ENCODE peak calls at places on chromosomes 11 and 22, in ten cellular contexts. One of them, this sample, is unnamed.

GRCh38 chr11:126333142-126333541 is 22.3 kb upstream of the ST3GAL4 start:
- DNase-seq in endodermal cell: no peak
- DNase-seq in mammary epithelial cell: no peak
- DNase-seq in GM12865: no peak
- DNase-seq in cardiac fibroblast: no peak
- DNase-seq in lower leg skin: no peak
- DNase-seq in EH: no peak
- DNase-seq in HEK293T: no peak
- DNase-seq in head of caudate nucleus: no peak
- DNase-seq in astrocyte of the cerebellum: no peak
- DNase-seq in this sample: no peak

GRCh38 chr11:106399075-106399500 is 321.6 kb downstream of the AASDHPPT start:
- DNase-seq in lower leg skin: peak
- DNase-seq in astrocyte of the cerebellum: peak
- DNase-seq in HEK293T: no peak
- DNase-seq in head of caudate nucleus: no peak
- DNase-seq in EH: peak
- DNase-seq in endodermal cell: no peak
- DNase-seq in GM12865: no peak
- DNase-seq in mammary epithelial cell: peak
- DNase-seq in cardiac fibroblast: peak
- DNase-seq in this sample: no peak

GRCh38 chr11:60925685-60926267 is 1.5 kb downstream of the TMEM132A start:
- DNase-seq in EH: peak
- DNase-seq in mammary epithelial cell: peak
- DNase-seq in astrocyte of the cerebellum: no peak
- DNase-seq in cardiac fibroblast: no peak
- DNase-seq in GM12865: no peak
- DNase-seq in lower leg skin: no peak
- DNase-seq in HEK293T: no peak
- DNase-seq in endodermal cell: no peak
- DNase-seq in head of caudate nucleus: no peak
- DNase-seq in this sample: no peak

GRCh38 chr22:39087881-39088687 is 9.0 kb upstream of the APOBEC3H start:
- DNase-seq in endodermal cell: peak
- DNase-seq in head of caudate nucleus: no peak
- DNase-seq in mammary epithelial cell: no peak
- DNase-seq in HEK293T: no peak
- DNase-seq in astrocyte of the cerebellum: no peak
- DNase-seq in EH: no peak
- DNase-seq in cardiac fibroblast: no peak
- DNase-seq in lower leg skin: no peak
- DNase-seq in GM12865: no peak
- DNase-seq in this sample: no peak

GRCh38 chr11:104433751-104434150 is 269.8 kb upstream of the PDGFD start:
- DNase-seq in lower leg skin: no peak
- DNase-seq in HEK293T: no peak
- DNase-seq in endodermal cell: no peak
- DNase-seq in head of caudate nucleus: no peak
- DNase-seq in cardiac fibroblast: peak
- DNase-seq in GM12865: no peak
- DNase-seq in mammary epithelial cell: no peak
- DNase-seq in astrocyte of the cerebellum: no peak
- DNase-seq in EH: no peak
- DNase-seq in this sample: no peak

GRCh38 chr11:22337571-22338464 is at the start of gene SLC17A6:
- DNase-seq in astrocyte of the cerebellum: peak
- DNase-seq in head of caudate nucleus: no peak
- DNase-seq in mammary epithelial cell: peak
- DNase-seq in GM12865: peak
- DNase-seq in lower leg skin: no peak
- DNase-seq in endodermal cell: peak
- DNase-seq in HEK293T: peak
- DNase-seq in EH: peak
- DNase-seq in cardiac fibroblast: peak
- DNase-seq in this sample: no peak

GRCh38 chr11:64754919-64755662 is 4.7 kb downstream of the PYGM start:
- DNase-seq in lower leg skin: no peak
- DNase-seq in cardiac fibroblast: no peak
- DNase-seq in endodermal cell: no peak
- DNase-seq in mammary epithelial cell: no peak
- DNase-seq in GM12865: no peak
- DNase-seq in astrocyte of the cerebellum: no peak
- DNase-seq in HEK293T: no peak
- DNase-seq in EH: no peak
- DNase-seq in head of caudate nucleus: no peak
- DNase-seq in this sample: no peak

GRCh38 chr11:125345706-125346561 is 150.1 kb downstream of the FEZ1 start:
- DNase-seq in GM12865: peak
- DNase-seq in HEK293T: peak
- DNase-seq in head of caudate nucleus: peak
- DNase-seq in astrocyte of the cerebellum: peak
- DNase-seq in mammary epithelial cell: peak
- DNase-seq in EH: peak
- DNase-seq in cardiac fibroblast: peak
- DNase-seq in lower leg skin: peak
- DNase-seq in endodermal cell: peak
- DNase-seq in this sample: peak

GRCh38 chr22:40187389-40187788 is 9.7 kb downstream of the TNRC6B start:
- DNase-seq in EH: no peak
- DNase-seq in HEK293T: no peak
- DNase-seq in cardiac fibroblast: no peak
- DNase-seq in lower leg skin: no peak
- DNase-seq in endodermal cell: peak
- DNase-seq in GM12865: no peak
- DNase-seq in head of caudate nucleus: no peak
- DNase-seq in astrocyte of the cerebellum: no peak
- DNase-seq in mammary epithelial cell: no peak
- DNase-seq in this sample: no peak

GRCh38 chr22:30224161-30224857 is 22.2 kb downstream of the LIF start:
- DNase-seq in cardiac fibroblast: no peak
- DNase-seq in head of caudate nucleus: no peak
- DNase-seq in EH: peak
- DNase-seq in astrocyte of the cerebellum: no peak
- DNase-seq in endodermal cell: no peak
- DNase-seq in GM12865: peak
- DNase-seq in HEK293T: no peak
- DNase-seq in mammary epithelial cell: peak
- DNase-seq in lower leg skin: no peak
- DNase-seq in this sample: no peak

GRCh38 chr11:28632338-28632737 is 524.1 kb downstream of the METTL15 start:
- DNase-seq in head of caudate nucleus: no peak
- DNase-seq in cardiac fibroblast: no peak
- DNase-seq in GM12865: no peak
- DNase-seq in HEK293T: no peak
- DNase-seq in endodermal cell: no peak
- DNase-seq in mammary epithelial cell: peak
- DNase-seq in EH: peak
- DNase-seq in astrocyte of the cerebellum: no peak
- DNase-seq in lower leg skin: no peak
- DNase-seq in this sample: no peak

GRCh38 chr11:46404476-46405017 is 13.0 kb upstream of the CHRM4 start:
- DNase-seq in head of caudate nucleus: no peak
- DNase-seq in endodermal cell: no peak
- DNase-seq in HEK293T: no peak
- DNase-seq in mammary epithelial cell: no peak
- DNase-seq in lower leg skin: no peak
- DNase-seq in GM12865: no peak
- DNase-seq in cardiac fibroblast: peak
- DNase-seq in EH: peak
- DNase-seq in astrocyte of the cerebellum: no peak
- DNase-seq in this sample: no peak

GRCh38 chr11:114307524-114308203 is 11.5 kb downstream of the NNMT start:
- DNase-seq in cardiac fibroblast: peak
- DNase-seq in HEK293T: no peak
- DNase-seq in head of caudate nucleus: no peak
- DNase-seq in astrocyte of the cerebellum: peak
- DNase-seq in mammary epithelial cell: peak
- DNase-seq in GM12865: no peak
- DNase-seq in EH: peak
- DNase-seq in endodermal cell: no peak
- DNase-seq in lower leg skin: peak
- DNase-seq in this sample: no peak

GRCh38 chr11:120034881-120035620 is 102.9 kb downstream of the TRIM29 start:
- DNase-seq in head of caudate nucleus: peak
- DNase-seq in mammary epithelial cell: no peak
- DNase-seq in HEK293T: no peak
- DNase-seq in endodermal cell: peak
- DNase-seq in GM12865: no peak
- DNase-seq in cardiac fibroblast: no peak
- DNase-seq in lower leg skin: no peak
- DNase-seq in astrocyte of the cerebellum: no peak
- DNase-seq in EH: no peak
- DNase-seq in this sample: no peak

GRCh38 chr11:27507561-27508322 is 1.2 kb upstream of the LIN7C start:
- DNase-seq in cardiac fibroblast: no peak
- DNase-seq in endodermal cell: no peak
- DNase-seq in HEK293T: no peak
- DNase-seq in astrocyte of the cerebellum: no peak
- DNase-seq in head of caudate nucleus: no peak
- DNase-seq in mammary epithelial cell: no peak
- DNase-seq in lower leg skin: no peak
- DNase-seq in EH: peak
- DNase-seq in GM12865: no peak
- DNase-seq in this sample: no peak

GRCh38 chr11:31782243-31782642 is 28.9 kb downstream of the PAX6 start:
- DNase-seq in cardiac fibroblast: no peak
- DNase-seq in EH: no peak
- DNase-seq in endodermal cell: no peak
- DNase-seq in mammary epithelial cell: no peak
- DNase-seq in head of caudate nucleus: no peak
- DNase-seq in GM12865: no peak
- DNase-seq in HEK293T: no peak
- DNase-seq in astrocyte of the cerebellum: no peak
- DNase-seq in lower leg skin: no peak
- DNase-seq in this sample: no peak

GRCh38 chr22:22721681-22722309 is 77.4 kb downstream of the GGTLC2 start:
- DNase-seq in cardiac fibroblast: peak
- DNase-seq in mammary epithelial cell: peak
- DNase-seq in EH: peak
- DNase-seq in lower leg skin: no peak
- DNase-seq in endodermal cell: no peak
- DNase-seq in GM12865: peak
- DNase-seq in head of caudate nucleus: peak
- DNase-seq in astrocyte of the cerebellum: no peak
- DNase-seq in HEK293T: no peak
- DNase-seq in this sample: peak

GRCh38 chr11:19931768-19932369 is 219.2 kb downstream of the NAV2 start:
- DNase-seq in cardiac fibroblast: no peak
- DNase-seq in GM12865: no peak
- DNase-seq in mammary epithelial cell: no peak
- DNase-seq in astrocyte of the cerebellum: no peak
- DNase-seq in EH: no peak
- DNase-seq in head of caudate nucleus: no peak
- DNase-seq in lower leg skin: no peak
- DNase-seq in HEK293T: no peak
- DNase-seq in endodermal cell: no peak
- DNase-seq in this sample: no peak

This sample was measured in activated CD4-positive, alpha-beta memory T cell treated with anti-CD3 and anti-CD28 coated beads, Interleukin-2, amount 10 ng/mL, durations not matched to agents 7 days and 5 days.